ENCODE peak calls at places on chromosomes 12 and 14, in six cellular contexts. E is A549, F is K562, H is HepG2, A is NB4, P is GM12878. L is an unnamed sample.

GRCh38 chr14:64410084-64410774 is 22.1 kb downstream of the MTHFD1 start:
- DNase-seq in E (peak; percentile 72), F (no peak), H (peak; percentile 67), P (no peak), A (peak; percentile 37), L (no peak)

GRCh38 chr12:51391047-51391837 is at the start of gene GALNT6:
- DNase-seq in A (peak; percentile 82), E (no peak), P (no peak), H (no peak), F (peak; percentile 70), L (peak; percentile 28)

GRCh38 chr14:38883127-38883526 is 219.9 kb downstream of the SEC23A start:
- DNase-seq in H (peak; percentile 82), P (no peak), E (no peak), A (no peak), F (no peak), L (no peak)

GRCh38 chr12:28026701-28027100 is 54.2 kb upstream of the PTHLH start:
- DNase-seq in P (no peak), H (no peak), E (peak; percentile 59), A (peak; percentile 67), F (peak; percentile 17), L (no peak)

GRCh38 chr12:26953447-26953846 is 15.2 kb downstream of the FGFR1OP2 start:
- DNase-seq in P (no peak), H (no peak), E (no peak), F (peak; percentile 58), A (peak; percentile 70), L (no peak)

GRCh38 chr12:9750276-9751203 is 10.2 kb downstream of the CD69 start:
- DNase-seq in H (peak; percentile 47), F (peak; percentile 82), E (peak; percentile 77), A (peak; percentile 81), P (no peak), L (peak; percentile 82)

GRCh38 chr14:58796636-58797429 is 159.1 kb downstream of the DACT1 start:
- DNase-seq in H (no peak), E (no peak), A (no peak), P (peak; percentile 88), F (no peak), L (no peak)

GRCh38 chr12:115953450-115953849 is 324.0 kb downstream of the MED13L start:
- DNase-seq in A (no peak), P (no peak), E (no peak), H (peak; percentile 63), F (no peak), L (no peak)

GRCh38 chr12:121804417-121805111 is 755 bp downstream of the SETD1B start:
- DNase-seq in E (peak; percentile 65), H (peak; percentile 55), F (peak; percentile 66), P (no peak), A (peak; percentile 87), L (peak; percentile 39)

GRCh38 chr12:98821849-98822248 is 176.8 kb downstream of the APAF1 start:
- DNase-seq in P (no peak), A (no peak), H (no peak), E (no peak), F (no peak), L (no peak)

GRCh38 chr12:42589465-42590323 is at the start of gene PRICKLE1:
- DNase-seq in A (peak; percentile 65), H (no peak), P (no peak), E (peak; percentile 25), F (peak; percentile 31), L (peak; percentile 69)

GRCh38 chr12:86550222-86551145 is 294.3 kb upstream of the MGAT4C start:
- DNase-seq in E (no peak), P (no peak), H (no peak), A (no peak), F (no peak), L (no peak)

GRCh38 chr12:11823043-11823442 is 173.6 kb downstream of the ETV6 start:
- DNase-seq in E (no peak), H (no peak), P (no peak), F (no peak), A (no peak), L (no peak)

GRCh38 chr12:4780624-4781023 is 60.4 kb downstream of the GALNT8 start:
- DNase-seq in E (no peak), H (no peak), A (no peak), F (no peak), P (no peak), L (no peak)

GRCh38 chr14:59869381-59870255 is 958 bp downstream of the RTN1 start:
- DNase-seq in P (no peak), A (no peak), H (no peak), E (no peak), F (no peak), L (no peak)

GRCh38 chr12:74245458-74245857 is 292.2 kb upstream of the ATXN7L3B start:
- DNase-seq in H (no peak), A (no peak), P (no peak), E (no peak), F (no peak), L (no peak)

GRCh38 chr14:72880820-72881219 is 13.1 kb downstream of the DPF3 start:
- DNase-seq in P (no peak), F (peak; percentile 22), A (peak; percentile 43), H (no peak), E (no peak), L (no peak)

GRCh38 chr12:122730215-122731014 is at the start of gene HCAR1:
- DNase-seq in H (peak; percentile 40), F (no peak), A (no peak), P (no peak), E (no peak), L (no peak)

DNA sequence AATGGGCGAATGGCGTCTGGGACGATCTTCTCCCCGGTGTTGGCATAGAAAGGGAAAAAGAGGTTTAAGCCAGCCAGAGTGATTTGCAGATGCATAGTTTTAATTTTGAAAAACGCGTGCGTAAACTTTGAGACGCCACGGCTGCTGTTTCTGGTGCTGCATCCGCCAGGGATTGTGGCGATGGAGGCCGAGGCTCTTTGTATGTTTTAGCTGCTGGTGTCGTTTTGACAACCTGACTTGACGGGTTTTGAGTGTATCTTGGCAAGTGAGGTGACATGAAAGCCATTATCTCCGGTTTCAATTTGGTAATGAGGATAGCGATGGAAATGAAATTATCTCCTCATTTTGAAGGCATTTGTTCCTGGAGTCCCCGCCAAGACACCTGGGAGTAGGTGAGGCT is 1.6 kb downstream of the PTGDR start:
- DNase-seq in E (no peak), P (no peak), F (no peak), H (no peak), A (no peak), L (no peak)
- H3K4me3 ChIP-seq in E (no peak overlapping the region), P (no peak overlapping the region), F (no peak overlapping the region), H (no peak overlapping the region), A (no peak overlapping the region), L (no peak overlapping the region)

GRCh38 chr14:102591944-102592772 is at the start of gene RCOR1:
- DNase-seq in E (peak; percentile 97), P (peak; percentile 80), A (peak; percentile 98), H (peak; percentile 89), F (peak; percentile 95), L (peak; percentile 96)

GRCh38 chr14:102590667-102591099 is 1.8 kb upstream of the RCOR1 start:
- DNase-seq in E (peak; percentile 84), P (no peak), H (peak; percentile 84), F (peak; percentile 74), A (peak; percentile 45), L (peak; percentile 33)

GRCh38 chr14:102592969-102593840 is 756 bp downstream of the RCOR1 start:
- DNase-seq in F (peak; percentile 55), P (no peak), H (no peak), E (peak; percentile 41), A (peak; percentile 58), L (peak; percentile 41)

GRCh38 chr14:102589761-102590290 is 2.6 kb upstream of the RCOR1 start:
- DNase-seq in P (no peak), E (no peak), A (no peak), H (no peak), F (no peak), L (no peak)

DNA sequence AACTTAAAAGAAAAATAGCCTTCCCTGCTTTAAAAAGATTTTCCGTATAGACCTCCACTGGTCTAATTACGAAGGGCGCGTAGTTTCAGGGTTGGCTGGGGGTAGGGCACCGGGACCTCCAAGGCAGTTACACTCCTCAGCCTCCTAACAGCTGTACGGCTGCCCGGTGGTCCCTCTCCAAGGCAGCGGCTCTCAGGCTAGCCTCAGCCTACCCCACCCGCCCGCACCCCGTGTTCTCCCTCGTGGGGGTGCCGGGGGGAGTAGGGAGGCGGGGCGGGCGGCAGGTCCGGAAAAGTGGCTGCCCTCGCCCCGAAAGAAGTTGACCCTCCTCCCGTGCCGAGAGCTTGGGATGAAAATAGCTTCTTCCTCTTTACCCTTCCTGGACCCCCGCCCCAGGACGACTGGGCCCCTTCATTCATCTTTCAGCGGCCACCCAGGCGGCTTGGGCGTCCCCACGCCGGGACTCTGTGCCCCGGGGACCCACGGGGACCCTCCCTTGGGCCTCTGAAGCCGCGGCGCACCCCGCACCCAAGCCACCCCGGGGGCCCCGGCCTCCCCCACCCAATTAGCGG is 991 bp upstream of the RCOR1 start:
- DNase-seq in P (no peak), H (no peak), E (peak; percentile 40), A (no peak), F (peak; percentile 42), L (peak; percentile 39)
- TF ChIP-seq MYC in P (no peak), H (no peak), E (no peak), A (no peak), F (no peak), L (no peak)

DNA sequence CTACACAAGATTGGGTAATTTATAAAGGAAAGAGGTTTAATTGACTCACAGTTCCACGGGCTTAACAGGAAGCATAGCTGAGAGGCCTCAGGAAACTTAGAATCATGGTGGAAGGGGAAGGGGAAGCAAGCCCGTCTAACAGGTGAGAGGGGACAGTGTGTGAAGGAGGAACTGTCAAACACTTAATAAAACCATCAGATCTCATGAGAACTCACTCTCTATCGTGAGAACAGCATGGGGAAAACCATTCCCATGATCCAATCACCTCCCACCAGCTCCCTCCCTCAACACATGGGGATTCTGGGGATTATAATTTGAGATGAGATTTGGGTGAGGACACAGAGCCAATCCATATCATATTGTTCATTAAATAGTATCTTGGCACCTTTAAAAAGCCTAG is 56.1 kb downstream of the EPS8 start:
- DNase-seq in H (no peak), P (no peak), F (no peak), E (no peak), A (no peak), L (no peak)
- H3K4me3 ChIP-seq in H (peak overlapping the region; percentile 14), P (no peak overlapping the region), F (no peak overlapping the region), E (peak overlapping the region; percentile 17), A (no peak overlapping the region), L (no peak overlapping the region)

GRCh38 chr12:15664491-15664890 is 124.7 kb downstream of the EPS8 start:
- DNase-seq in H (no peak), E (peak; percentile 56), P (no peak), F (no peak), A (no peak), L (no peak)

GRCh38 chr12:15662983-15663659 is 126.1 kb downstream of the EPS8 start:
- DNase-seq in H (no peak), F (no peak), P (no peak), E (peak; percentile 28), A (no peak), L (no peak)

DNA sequence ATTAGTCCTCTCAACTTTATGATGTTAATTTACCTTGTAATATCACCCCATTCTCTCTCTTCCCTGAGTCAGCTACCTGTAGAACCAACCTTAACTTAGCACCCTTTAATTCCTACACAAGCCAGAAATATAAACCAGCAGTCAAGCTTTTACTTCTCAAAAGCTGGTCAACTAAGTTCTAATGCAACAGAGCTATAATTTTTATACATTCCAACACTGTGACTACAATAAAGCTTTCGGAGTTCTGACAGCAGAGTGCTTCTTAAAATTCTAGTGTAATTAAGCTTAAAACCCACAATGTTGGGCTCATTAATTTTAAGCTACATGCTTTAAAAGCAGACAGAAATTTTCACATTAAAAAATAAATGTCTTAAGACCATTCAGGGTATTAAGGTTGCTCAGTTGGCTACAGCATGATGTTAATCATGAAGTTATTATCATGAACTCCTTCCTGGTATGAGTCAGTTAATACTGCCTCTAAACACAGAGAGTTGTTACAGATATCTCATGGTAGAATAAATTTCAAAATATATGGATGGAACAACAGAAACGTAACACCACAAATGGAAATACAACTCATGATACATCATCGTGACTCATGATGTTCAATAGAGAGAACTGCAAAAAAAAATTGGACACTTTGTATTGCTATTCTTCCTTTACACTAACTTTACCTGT is 126.7 kb downstream of the EPS8 start:
- DNase-seq in A (no peak), E (peak; percentile 91), P (no peak), H (no peak), F (no peak), L (peak; percentile 61)
- TF ChIP-seq MYC in A (no peak), E (no peak), P (no peak), H (no peak), F (no peak), L (no peak)